ENCODE peak calls at places on chromosome 16, in eight cellular contexts. V is glomerular endothelial cell; L is sciatic nerve; I is stimulated activated CD8-positive, alpha-beta memory T cell treated with anti-CD3 and anti-CD28 coated beads, Interleukin-7, amount 100 ng/mL, for 48 hours; K is NCI-H2029; P is ELR; F is HAP-1; M is stimulated activated CD4-positive, alpha-beta T cell treated with anti-CD3 and anti-CD28 coated beads, TNF-alpha, amount 100 ng/mL, for 48 hours. U is an unnamed sample.

GRCh38 chr16:31877876-31878642 is 4.5 kb downstream of the ZNF267 start:
- DNase-seq in V (no peak), F (no peak), M (no peak), I (no peak), L (no peak), K (no peak), P (no peak), U (no peak)

GRCh38 chr16:80525420-80525819 is 15.4 kb upstream of the DYNLRB2 start:
- DNase-seq in K (no peak), M (no peak), F (no peak), P (no peak), I (no peak), V (no peak), L (no peak), U (no peak)

GRCh38 chr16:27286446-27286845 is 17.9 kb upstream of the NSMCE1 start:
- DNase-seq in I (no peak), L (no peak), K (no peak), F (no peak), M (no peak), P (peak), V (peak), U (no peak)

GRCh38 chr16:30948087-30948955 is 547 bp upstream of the ORAI3 start:
- DNase-seq in L (peak), F (peak), I (no peak), V (peak), K (peak), M (no peak), P (peak), U (peak)

GRCh38 chr16:88685156-88686061 is 898 bp downstream of the SNAI3 start:
- DNase-seq in F (no peak), L (no peak), K (no peak), V (no peak), M (peak), I (no peak), P (peak), U (no peak)

GRCh38 chr16:4140652-4141051 is 24.4 kb upstream of the ADCY9 start:
- DNase-seq in M (no peak), I (no peak), V (no peak), K (no peak), P (no peak), F (no peak), L (no peak), U (no peak)

GRCh38 chr16:47970291-47970931 is 185.4 kb downstream of the ABCC12 start:
- DNase-seq in M (no peak), P (peak), V (no peak), F (peak), L (no peak), K (no peak), I (no peak), U (no peak)

GRCh38 chr16:10539256-10539655 is 41.1 kb downstream of the EMP2 start:
- DNase-seq in M (no peak), V (no peak), I (no peak), L (no peak), K (no peak), P (no peak), F (no peak), U (no peak)

GRCh38 chr16:84141143-84141670 is 3.8 kb downstream of the HSDL1 start:
- DNase-seq in V (no peak), P (no peak), L (no peak), M (no peak), F (no peak), K (no peak), I (no peak), U (no peak)

GRCh38 chr16:79267781-79268180 is 332.8 kb downstream of the MAF start:
- DNase-seq in K (no peak), M (peak), V (no peak), L (no peak), I (peak), P (no peak), F (no peak), U (no peak)

GRCh38 chr16:27690604-27691003 is 140.7 kb downstream of the KATNIP start:
- DNase-seq in M (peak), I (no peak), L (no peak), P (peak), K (no peak), V (no peak), F (no peak), U (peak)

GRCh38 chr16:73047536-73048291 is at the start of gene ZFHX3:
- DNase-seq in V (no peak), K (peak), F (peak), L (peak), I (no peak), M (no peak), P (peak), U (peak)

GRCh38 chr16:17459903-17460521 is 10.7 kb downstream of the XYLT1 start:
- DNase-seq in L (no peak), F (no peak), K (no peak), M (no peak), P (no peak), V (no peak), I (no peak), U (no peak)

GRCh38 chr16:66481081-66481942 is 54.2 kb downstream of the BEAN1 start:
- DNase-seq in L (peak), M (no peak), F (no peak), P (no peak), V (no peak), K (no peak), I (no peak), U (no peak)

GRCh38 chr16:89921699-89922476 is 1.3 kb upstream of the TUBB3 start:
- DNase-seq in K (no peak), P (peak), F (peak), V (peak), L (no peak), I (no peak), M (no peak), U (peak)

GRCh38 chr16:66930189-66930588 is 4.0 kb downstream of the CIAO2B start:
- DNase-seq in P (peak), K (no peak), F (no peak), V (no peak), I (no peak), L (no peak), M (no peak), U (no peak)

GRCh38 chr16:47887496-47887895 is 268.3 kb downstream of the ABCC12 start:
- DNase-seq in L (no peak), F (peak), I (no peak), V (no peak), M (no peak), P (peak), K (no peak), U (no peak)

GRCh38 chr16:68760671-68761275 is 23.7 kb downstream of the CDH1 start:
- DNase-seq in K (no peak), V (no peak), M (peak), I (peak), F (no peak), P (peak), L (no peak), U (no peak)

GRCh38 chr16:9596788-9597187 is 505.3 kb downstream of the HAPSTR1 start:
- DNase-seq in F (no peak), P (no peak), I (no peak), V (no peak), K (no peak), M (no peak), L (no peak), U (no peak)

GRCh38 chr16:72044825-72045359 is 9.4 kb upstream of the HP start:
- DNase-seq in F (no peak), I (no peak), P (no peak), K (no peak), V (no peak), M (no peak), L (no peak), U (no peak)

GRCh38 chr16:5479925-5480324 is 382.3 kb upstream of the EEF2KMT start:
- DNase-seq in L (no peak), F (no peak), I (no peak), M (no peak), P (no peak), V (no peak), K (no peak), U (no peak)

GRCh38 chr16:70520612-70521297 is 2.6 kb downstream of the COG4 start:
- DNase-seq in I (no peak), P (peak), K (no peak), L (no peak), V (no peak), M (no peak), F (no peak), U (no peak)

GRCh38 chr16:70429888-70430666 is 8.8 kb downstream of the ST3GAL2 start:
- DNase-seq in P (no peak), F (no peak), I (no peak), L (no peak), K (no peak), V (no peak), M (no peak), U (no peak)

GRCh38 chr16:50571786-50572185 is 23.6 kb downstream of the NKD1 start:
- DNase-seq in L (no peak), I (no peak), P (no peak), F (no peak), K (no peak), M (no peak), V (no peak), U (no peak)

GRCh38 chr16:68086860-68087268 is 1.7 kb downstream of the NFATC3 start:
- DNase-seq in P (peak), V (no peak), K (no peak), F (peak), M (no peak), I (no peak), L (no peak), U (no peak)

GRCh38 chr16:88789593-88789992 is 4.6 kb upstream of the PIEZO1 start:
- DNase-seq in P (no peak), L (no peak), F (no peak), K (no peak), V (no peak), M (no peak), I (no peak), U (no peak)

GRCh38 chr16:11700264-11701029 is 32.2 kb downstream of the SNN start:
- DNase-seq in F (no peak), M (no peak), K (no peak), V (no peak), P (no peak), I (no peak), L (no peak), U (no peak)

GRCh38 chr16:80731915-80732314 is 72.5 kb downstream of the CDYL2 start:
- DNase-seq in F (no peak), P (no peak), V (no peak), M (no peak), K (no peak), L (no peak), I (no peak), U (no peak)

GRCh38 chr16:28835864-28836760 is 10.0 kb downstream of the TUFM start:
- DNase-seq in K (no peak), F (no peak), V (no peak), L (no peak), I (no peak), P (no peak), M (no peak), U (no peak)

GRCh38 chr16:27522173-27522707 is 27.5 kb downstream of the GTF3C1 start:
- DNase-seq in V (no peak), K (no peak), F (no peak), I (no peak), M (no peak), P (no peak), L (no peak), U (no peak)

GRCh38 chr16:30350134-30350871 is 4.8 kb downstream of the CD2BP2 start:
- DNase-seq in V (no peak), P (no peak), M (no peak), L (peak), I (no peak), K (no peak), F (no peak), U (no peak)

GRCh38 chr16:10923650-10924214 is 18.5 kb downstream of the DEXI start:
- DNase-seq in P (no peak), K (peak), M (no peak), F (no peak), V (no peak), L (no peak), I (no peak), U (no peak)

GRCh38 chr16:74667215-74667765 is 613 bp upstream of the RFWD3 start:
- DNase-seq in P (peak), L (peak), M (peak), K (no peak), I (peak), F (peak), V (no peak), U (peak)

GRCh38 chr16:5025171-5025632 is 8.5 kb downstream of the NAGPA start:
- DNase-seq in K (peak), F (no peak), P (peak), M (no peak), L (peak), V (no peak), I (no peak), U (peak)

GRCh38 chr16:79970551-79971236 is 370.2 kb upstream of the MAF start:
- DNase-seq in V (no peak), P (no peak), K (no peak), F (no peak), I (no peak), L (no peak), M (no peak), U (no peak)

GRCh38 chr16:57427307-57427706 is 19.9 kb downstream of the CIAPIN1 start:
- DNase-seq in L (no peak), K (no peak), P (no peak), M (no peak), V (no peak), F (no peak), I (no peak), U (no peak)

GRCh38 chr16:11128211-11129123 is 127.5 kb downstream of the SOCS1 start:
- DNase-seq in V (no peak), P (peak), I (no peak), L (no peak), K (peak), F (no peak), M (no peak), U (no peak)

GRCh38 chr16:27973678-27974077 is 89.8 kb downstream of the GSG1L start:
- DNase-seq in K (no peak), M (no peak), V (no peak), L (peak), F (no peak), I (no peak), P (peak), U (no peak)